ENCODE peak calls at places on chromosomes 11 and 22, in eight cellular contexts. A is tibial nerve, I is endothelial cell of umbilical vein, B is IMR-90, K is A549, E is Peyer's patch, R is GM12891, P is lower leg skin. X is an unnamed sample.

GRCh38 chr11:101444164-101444563 is 139.6 kb downstream of the TRPC6 start:
- DNase-seq in K (no peak), A (peak), B (no peak), I (no peak), E (no peak), R (no peak), P (no peak), X (no peak)

GRCh38 chr11:88414981-88415391 is 77.5 kb upstream of the CTSC start:
- DNase-seq in I (peak), B (peak), P (no peak), E (no peak), R (no peak), K (no peak), A (no peak), X (no peak)

GRCh38 chr11:103546236-103546635 is 437.0 kb downstream of the DYNC2H1 start:
- DNase-seq in K (no peak), A (no peak), I (no peak), E (no peak), B (peak), P (no peak), R (no peak), X (no peak)

GRCh38 chr11:19597194-19597593 is 115.4 kb upstream of the NAV2 start:
- DNase-seq in R (no peak), K (no peak), E (no peak), I (peak), P (peak), B (peak), A (no peak), X (no peak)

GRCh38 chr11:108606495-108607160 is 13.1 kb upstream of the EXPH5 start:
- DNase-seq in E (no peak), K (no peak), A (no peak), I (no peak), B (peak), P (no peak), R (no peak), X (no peak)

GRCh38 chr22:44057411-44057987 is 33.4 kb downstream of the PARVB start:
- DNase-seq in R (no peak), I (no peak), P (peak), K (no peak), A (no peak), E (no peak), B (no peak), X (no peak)

GRCh38 chr11:67504950-67505561 is at the start of gene PITPNM1:
- DNase-seq in I (no peak), R (peak), E (peak), K (peak), P (peak), A (peak), B (peak), X (peak)

GRCh38 chr11:10221342-10221741 is 72.7 kb downstream of the SBF2 start:
- DNase-seq in A (no peak), R (no peak), I (no peak), P (no peak), E (no peak), B (no peak), K (no peak), X (no peak)

GRCh38 chr11:102186836-102187235 is 76.6 kb downstream of the YAP1 start:
- DNase-seq in B (no peak), P (no peak), K (no peak), A (no peak), I (no peak), R (no peak), E (no peak), X (no peak)

GRCh38 chr11:17171342-17171741 is 36.4 kb downstream of the PIK3C2A start:
- DNase-seq in A (no peak), K (no peak), E (no peak), R (no peak), I (peak), P (no peak), B (peak), X (no peak)

GRCh38 chr11:58788355-58789023 is 56.0 kb downstream of the GLYATL2 start:
- DNase-seq in E (peak), P (no peak), K (peak), I (peak), R (no peak), B (peak), A (no peak), X (peak)

GRCh38 chr11:72238040-72238450 is 5.9 kb downstream of the PHOX2A start:
- DNase-seq in B (peak), A (no peak), E (peak), K (peak), R (peak), I (peak), P (peak), X (peak)

GRCh38 chr22:38177044-38177443 is 4.6 kb downstream of the PLA2G6 start:
- DNase-seq in E (no peak), A (no peak), B (no peak), P (no peak), I (no peak), K (no peak), R (no peak), X (no peak)

GRCh38 chr22:18060646-18061620 is 16.9 kb upstream of the PEX26 start:
- DNase-seq in I (no peak), R (no peak), B (peak), E (peak), P (no peak), A (no peak), K (peak), X (no peak)

GRCh38 chr22:36764060-36764459 is 11.9 kb downstream of the IFT27 start:
- DNase-seq in I (no peak), P (peak), B (no peak), K (no peak), R (no peak), E (peak), A (no peak), X (no peak)

GRCh38 chr22:28442951-28443876 is 236.4 kb downstream of the TTC28 start:
- DNase-seq in R (no peak), E (peak), I (peak), K (no peak), P (peak), B (peak), A (peak), X (no peak)

GRCh38 chr11:44950036-44950624 is 553 bp downstream of the TP53I11 start:
- DNase-seq in R (no peak), I (peak), B (no peak), K (no peak), P (peak), E (peak), A (peak), X (no peak)

GRCh38 chr11:33227578-33228261 is 29.5 kb upstream of the HIPK3 start:
- DNase-seq in B (peak), I (no peak), R (no peak), P (no peak), E (no peak), A (no peak), K (no peak), X (no peak)

GRCh38 chr11:104992781-104993180 is 24.4 kb upstream of the CASP4 start:
- DNase-seq in E (no peak), K (no peak), B (no peak), R (no peak), I (peak), A (no peak), P (no peak), X (no peak)

GRCh38 chr11:79100093-79100704 is 340.6 kb downstream of the TENM4 start:
- DNase-seq in P (no peak), R (peak), E (peak), A (peak), K (peak), I (peak), B (peak), X (peak)

GRCh38 chr11:825366-826231 is 2.1 kb upstream of the CRACR2B start:
- DNase-seq in I (no peak), K (no peak), P (no peak), R (no peak), E (no peak), B (no peak), A (no peak), X (no peak)

GRCh38 chr11:116707250-116707649 is 65.5 kb downstream of the BUD13 start:
- DNase-seq in I (no peak), A (no peak), B (no peak), R (no peak), P (no peak), E (peak), K (no peak), X (no peak)

GRCh38 chr22:32619614-32620426 is 145.2 kb downstream of the FBXO7 start:
- DNase-seq in A (peak), B (peak), P (no peak), I (no peak), K (no peak), E (no peak), R (no peak), X (no peak)

GRCh38 chr11:13336246-13336873 is 58.8 kb downstream of the BMAL1 start:
- DNase-seq in B (peak), A (no peak), E (no peak), I (no peak), P (no peak), R (no peak), K (no peak), X (no peak)

GRCh38 chr11:9203715-9204311 is 61.3 kb downstream of the DENND5A start:
- DNase-seq in B (no peak), K (no peak), A (no peak), I (peak), R (no peak), E (no peak), P (no peak), X (no peak)

GRCh38 chr11:73189315-73189714 is 28.8 kb upstream of the P2RY2 start:
- DNase-seq in B (no peak), E (peak), A (no peak), R (peak), P (peak), I (no peak), K (no peak), X (no peak)

GRCh38 chr22:31631381-31631780 is 30.6 kb downstream of the PISD start:
- DNase-seq in R (no peak), B (no peak), E (no peak), P (no peak), K (no peak), I (no peak), A (no peak), X (no peak)

GRCh38 chr11:130585545-130585944 is 137.1 kb downstream of the ADAMTS15 start:
- DNase-seq in R (no peak), B (no peak), P (no peak), I (no peak), K (no peak), E (no peak), A (no peak), X (no peak)

GRCh38 chr11:19577849-19578619 is 134.6 kb upstream of the NAV2 start:
- DNase-seq in P (peak), K (no peak), A (no peak), R (no peak), B (peak), I (peak), E (no peak), X (no peak)

GRCh38 chr11:86610559-86611341 is 61.7 kb downstream of the ME3 start:
- DNase-seq in B (no peak), R (no peak), E (no peak), K (no peak), P (no peak), A (no peak), I (no peak), X (no peak)

GRCh38 chr11:116427903-116428637 is 344.7 kb downstream of the BUD13 start:
- DNase-seq in P (no peak), A (peak), K (no peak), E (peak), I (peak), B (no peak), R (no peak), X (no peak)

GRCh38 chr11:3929232-3929631 is 73.8 kb downstream of the STIM1 start:
- DNase-seq in P (no peak), B (peak), R (no peak), I (no peak), A (no peak), K (no peak), E (no peak), X (no peak)

GRCh38 chr11:10032991-10033390 is 261.0 kb downstream of the SBF2 start:
- DNase-seq in B (peak), P (no peak), K (no peak), I (no peak), E (no peak), A (no peak), R (no peak), X (no peak)

GRCh38 chr11:121356357-121356756 is 63.8 kb downstream of the SC5D start:
- DNase-seq in P (no peak), E (no peak), K (no peak), R (no peak), B (no peak), I (no peak), A (no peak), X (no peak)

GRCh38 chr11:62709262-62710000 is 2.0 kb downstream of the GNG3 start:
- DNase-seq in R (peak), K (peak), P (peak), I (peak), B (peak), E (peak), A (peak), X (peak)
- TF ChIP-seq POLR2A in R (peak), K (no peak), P (no peak), I (peak), B (peak), E (peak), A (peak), X (peak)

GRCh38 chr11:36288442-36289225 is 590 bp downstream of the COMMD9 start:
- DNase-seq in B (no peak), R (no peak), P (no peak), I (no peak), A (no peak), E (no peak), K (no peak), X (no peak)

GRCh38 chr11:36292311-36292722 is 3.1 kb upstream of the COMMD9 start:
- DNase-seq in K (peak), R (peak), P (no peak), B (peak), A (no peak), E (no peak), I (peak), X (peak)

DNA sequence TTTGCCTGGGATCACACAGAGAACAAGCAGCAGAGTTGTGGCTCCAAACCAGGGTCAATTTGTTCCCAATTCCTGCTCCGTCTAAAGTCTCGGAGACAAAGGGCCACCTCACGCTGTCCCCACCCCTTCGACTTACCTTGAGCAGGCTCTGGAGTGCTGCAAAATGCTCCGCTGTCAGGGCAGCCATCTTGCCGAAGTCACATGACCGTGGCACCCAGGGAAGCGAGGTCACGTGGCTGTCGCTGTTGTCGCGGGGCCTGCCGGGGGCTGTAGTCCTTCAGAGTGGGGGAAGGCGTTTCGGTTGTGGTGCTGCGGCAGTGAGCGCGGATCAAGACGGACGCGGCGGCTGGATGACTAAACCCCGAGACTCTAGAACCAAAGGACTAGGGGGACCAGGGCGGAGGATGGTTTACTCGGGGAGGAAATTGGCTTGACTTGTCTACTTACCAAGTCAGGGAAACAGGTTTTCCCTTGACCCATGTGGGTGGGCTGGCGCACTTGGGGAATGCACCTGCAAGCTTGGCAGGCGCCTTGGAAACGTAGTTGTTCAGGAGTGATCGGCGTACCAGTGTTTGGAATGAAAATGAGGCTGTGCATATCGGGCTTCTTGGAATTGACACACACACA is at the start of gene COMMD9:
- DNase-seq in R (peak), E (peak), K (peak), I (peak), B (peak), P (peak), A (peak), X (peak)
- TF ChIP-seq POLR2A in R (peak), E (peak), K (peak), I (peak), B (peak), P (no peak), A (no peak), X (peak)

DNA sequence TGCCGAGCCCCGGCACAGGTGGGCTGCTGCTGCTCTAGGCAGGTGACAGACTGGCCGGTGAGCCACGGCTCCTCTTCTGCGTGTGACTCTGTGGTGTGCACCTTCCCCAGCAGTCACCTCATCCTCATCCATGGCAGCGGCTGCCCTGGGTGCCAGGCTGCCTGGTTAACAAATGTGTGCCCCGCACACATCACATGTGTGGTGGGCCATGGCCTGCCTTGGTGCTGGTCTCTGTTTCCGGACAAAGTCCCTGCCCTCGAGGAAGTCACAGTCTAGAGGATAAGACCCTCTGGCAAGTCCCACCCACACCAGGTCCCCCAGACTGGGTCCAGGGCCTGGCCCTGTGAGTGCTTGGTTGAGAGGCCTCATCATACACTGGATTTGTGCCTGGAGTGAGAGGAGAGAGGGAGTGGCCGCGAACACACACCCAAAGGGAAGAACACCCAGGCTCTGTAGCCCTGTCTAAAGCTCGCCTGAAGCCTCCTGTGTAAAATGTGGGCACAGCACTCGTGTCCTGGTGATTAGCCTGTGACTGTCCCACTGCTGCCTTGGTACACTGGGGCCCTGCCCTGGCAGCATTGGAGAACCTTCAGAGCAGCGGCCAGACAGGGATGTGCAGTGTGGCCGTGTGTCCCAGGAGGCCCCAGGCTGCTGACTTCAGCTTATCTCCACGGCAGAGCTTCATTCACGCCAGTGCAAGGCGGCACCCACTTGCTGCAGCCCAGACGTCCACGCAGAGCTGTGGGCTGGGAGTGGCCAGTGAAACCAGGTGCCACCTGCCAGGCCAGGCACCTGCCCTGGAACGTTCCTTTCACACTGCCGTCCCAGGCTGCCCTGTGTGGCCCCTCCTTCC is 269.9 kb downstream of the TBC1D22A start:
- DNase-seq in E (peak), I (no peak), A (no peak), R (no peak), B (no peak), K (no peak), P (no peak), X (no peak)
- TF ChIP-seq POLR2A in E (peak), I (no peak), A (no peak), R (no peak), B (no peak), K (no peak), P (no peak), X (no peak)

GRCh38 chr11:118610773-118611432 is 3.5 kb downstream of the PHLDB1 start:
- DNase-seq in B (peak), A (peak), K (peak), R (peak), P (peak), I (peak), E (peak), X (peak)

GRCh38 chr11:118609380-118610219 is 2.2 kb downstream of the PHLDB1 start:
- DNase-seq in K (no peak), E (no peak), B (peak), R (no peak), A (no peak), P (peak), I (peak), X (no peak)

GRCh38 chr11:118612378-118612777 is 5.0 kb downstream of the PHLDB1 start:
- DNase-seq in E (peak), K (no peak), B (peak), R (no peak), I (peak), P (peak), A (no peak), X (no peak)

GRCh38 chr11:118608268-118609214 is 1.1 kb downstream of the PHLDB1 start:
- DNase-seq in I (peak), B (peak), A (peak), K (no peak), E (peak), R (no peak), P (peak), X (no peak)

DNA sequence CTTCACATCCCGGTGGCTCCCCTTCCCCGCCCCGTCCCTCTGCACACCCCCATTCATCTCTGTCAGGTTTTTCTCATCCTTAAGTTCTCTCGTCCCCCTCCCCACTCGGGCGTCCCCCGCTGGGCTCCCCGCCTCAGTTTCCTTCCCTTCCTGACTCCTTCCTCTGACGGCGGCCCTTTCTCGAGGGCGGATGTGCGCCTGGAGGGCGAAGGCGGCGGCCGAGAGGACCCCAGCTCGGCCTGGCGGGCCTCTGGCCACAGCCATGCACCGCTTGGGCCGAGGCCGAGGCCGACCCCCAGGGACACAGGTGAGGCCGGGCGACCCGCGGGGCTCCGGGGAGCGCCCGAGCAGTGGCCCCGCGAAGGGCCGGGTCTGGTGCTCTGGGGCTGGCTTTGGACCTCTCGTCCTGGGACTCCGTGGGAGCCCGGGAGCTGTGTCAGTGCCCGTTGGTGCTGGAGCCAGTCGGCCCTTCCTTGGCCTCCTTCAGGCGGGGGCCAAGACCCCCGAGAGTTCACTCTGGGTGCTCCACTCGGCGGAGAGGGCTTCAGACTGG is 2.9 kb downstream of the PHLDB1 start:
- DNase-seq in I (peak), P (peak), E (no peak), R (no peak), K (no peak), B (no peak), A (no peak), X (no peak)
- TF ChIP-seq POLR2A in I (no peak), P (no peak), E (no peak), R (no peak), K (no peak), B (peak), A (no peak), X (no peak)

GRCh38 chr11:111870522-111870886 is 877 bp downstream of the ALG9 start:
- DNase-seq in I (no peak), B (no peak), E (no peak), P (no peak), K (no peak), R (no peak), A (no peak), X (no peak)

GRCh38 chr11:111871693-111872161 is 346 bp upstream of the ALG9 start:
- DNase-seq in P (no peak), B (no peak), R (no peak), A (no peak), I (no peak), K (no peak), E (no peak), X (no peak)

GRCh38 chr11:111870113-111870512 is 1.3 kb downstream of the ALG9 start:
- DNase-seq in A (no peak), P (no peak), I (no peak), K (no peak), R (no peak), E (no peak), B (no peak), X (no peak)

GRCh38 chr11:111870887-111871692 is at the start of gene ALG9:
- DNase-seq in B (peak), A (peak), P (peak), K (peak), R (peak), I (peak), E (peak), X (peak)
- TF ChIP-seq POLR2A in B (peak), A (no peak), P (no peak), K (peak), R (peak), I (peak), E (no peak), X (peak)